ENCODE peak calls at places on chromosomes 4 and X, in five cellular contexts. One of them, this sample, is unnamed.
A peak's percentile ranks its signal among the peaks of the same experiment; 100 is the strongest.

GRCh38 chrX:15202458-15203177 is 67.3 kb downstream of the ASB9 start:
- DNase-seq in upper lobe of left lung: no peak
- DNase-seq in Peyer's patch: no peak
- DNase-seq in right lobe of liver: no peak
- DNase-seq in WERI-Rb-1: no peak
- DNase-seq in this sample: peak; percentile 9

GRCh38 chrX:123081766-123082165 is 102.3 kb upstream of the GRIA3 start:
- DNase-seq in right lobe of liver: no peak
- DNase-seq in Peyer's patch: no peak
- DNase-seq in WERI-Rb-1: no peak
- DNase-seq in upper lobe of left lung: no peak
- DNase-seq in this sample: no peak

GRCh38 chr4:139324620-139325019 is 22.3 kb upstream of the NDUFC1 start:
- DNase-seq in WERI-Rb-1: no peak
- DNase-seq in upper lobe of left lung: no peak
- DNase-seq in right lobe of liver: no peak
- DNase-seq in Peyer's patch: no peak
- DNase-seq in this sample: no peak

GRCh38 chrX:154505726-154506125 is 10.3 kb downstream of the FAM3A start:
- DNase-seq in right lobe of liver: no peak
- DNase-seq in upper lobe of left lung: no peak
- DNase-seq in WERI-Rb-1: no peak
- DNase-seq in Peyer's patch: no peak
- DNase-seq in this sample: no peak

GRCh38 chr4:41132055-41132683 is 82.2 kb downstream of the APBB2 start:
- DNase-seq in upper lobe of left lung: no peak
- DNase-seq in Peyer's patch: no peak
- DNase-seq in right lobe of liver: peak; percentile 63
- DNase-seq in WERI-Rb-1: no peak
- DNase-seq in this sample: no peak

GRCh38 chr4:3389186-3389878 is 52.4 kb upstream of the HGFAC start:
- DNase-seq in WERI-Rb-1: no peak
- DNase-seq in upper lobe of left lung: no peak
- DNase-seq in right lobe of liver: no peak
- DNase-seq in Peyer's patch: no peak
- DNase-seq in this sample: no peak

GRCh38 chr4:7672601-7673000 is 237.9 kb upstream of the PSAPL1 start:
- DNase-seq in Peyer's patch: no peak
- DNase-seq in right lobe of liver: no peak
- DNase-seq in upper lobe of left lung: no peak
- DNase-seq in WERI-Rb-1: no peak
- DNase-seq in this sample: no peak

GRCh38 chrX:22748093-22748999 is 251.4 kb upstream of the DDX53 start:
- DNase-seq in Peyer's patch: peak; percentile 74
- DNase-seq in right lobe of liver: no peak
- DNase-seq in upper lobe of left lung: peak; percentile 32
- DNase-seq in WERI-Rb-1: peak; percentile 54
- DNase-seq in this sample: no peak

GRCh38 chr4:183905593-183906485 is 732 bp downstream of the STOX2 start:
- DNase-seq in right lobe of liver: peak; percentile 66
- DNase-seq in Peyer's patch: peak; percentile 46
- DNase-seq in upper lobe of left lung: peak; percentile 39
- DNase-seq in WERI-Rb-1: peak; percentile 46
- DNase-seq in this sample: no peak

GRCh38 chr4:83358410-83358809 is 23.8 kb upstream of the HPSE start:
- DNase-seq in upper lobe of left lung: no peak
- DNase-seq in Peyer's patch: no peak
- DNase-seq in WERI-Rb-1: no peak
- DNase-seq in right lobe of liver: no peak
- DNase-seq in this sample: peak; percentile 66

GRCh38 chrX:22060451-22060940 is 28.4 kb downstream of the PHEX start:
- DNase-seq in right lobe of liver: no peak
- DNase-seq in Peyer's patch: no peak
- DNase-seq in WERI-Rb-1: no peak
- DNase-seq in upper lobe of left lung: no peak
- DNase-seq in this sample: no peak

GRCh38 chrX:110341189-110342035 is 17.2 kb upstream of the RTL9 start:
- DNase-seq in Peyer's patch: no peak
- DNase-seq in right lobe of liver: no peak
- DNase-seq in upper lobe of left lung: no peak
- DNase-seq in WERI-Rb-1: no peak
- DNase-seq in this sample: peak; percentile 26

GRCh38 chr4:24924309-24924781 is 11.5 kb upstream of the CCDC149 start:
- DNase-seq in right lobe of liver: no peak
- DNase-seq in WERI-Rb-1: no peak
- DNase-seq in upper lobe of left lung: no peak
- DNase-seq in Peyer's patch: no peak
- DNase-seq in this sample: peak; percentile 96

GRCh38 chrX:124226129-124226528 is 106.3 kb upstream of the TEX13D start:
- DNase-seq in upper lobe of left lung: no peak
- DNase-seq in right lobe of liver: no peak
- DNase-seq in Peyer's patch: no peak
- DNase-seq in WERI-Rb-1: no peak
- DNase-seq in this sample: no peak
- H3K27me3 ChIP-seq in upper lobe of left lung: no peaks in the 10 kb centered on the region
- H3K27me3 ChIP-seq in right lobe of liver: no peaks in the 10 kb centered on the region
- H3K27me3 ChIP-seq in Peyer's patch: no peaks in the 10 kb centered on the region
- H3K27me3 ChIP-seq in WERI-Rb-1: peaks cover 61% of the 10 kb centered on the region
- H3K27me3 ChIP-seq in this sample: no peaks in the 10 kb centered on the region

GRCh38 chr4:110641218-110641617 is 18.3 kb upstream of the PITX2 start:
- DNase-seq in Peyer's patch: peak; percentile 41
- DNase-seq in upper lobe of left lung: no peak
- DNase-seq in right lobe of liver: no peak
- DNase-seq in WERI-Rb-1: no peak
- DNase-seq in this sample: no peak
- H3K27me3 ChIP-seq in Peyer's patch: peaks cover 23% of the 10 kb centered on the region
- H3K27me3 ChIP-seq in upper lobe of left lung: no peaks in the 10 kb centered on the region
- H3K27me3 ChIP-seq in right lobe of liver: peaks cover 47% of the 10 kb centered on the region
- H3K27me3 ChIP-seq in WERI-Rb-1: peaks cover 95% of the 10 kb centered on the region
- H3K27me3 ChIP-seq in this sample: peaks cover 70% of the 10 kb centered on the region

DNA sequence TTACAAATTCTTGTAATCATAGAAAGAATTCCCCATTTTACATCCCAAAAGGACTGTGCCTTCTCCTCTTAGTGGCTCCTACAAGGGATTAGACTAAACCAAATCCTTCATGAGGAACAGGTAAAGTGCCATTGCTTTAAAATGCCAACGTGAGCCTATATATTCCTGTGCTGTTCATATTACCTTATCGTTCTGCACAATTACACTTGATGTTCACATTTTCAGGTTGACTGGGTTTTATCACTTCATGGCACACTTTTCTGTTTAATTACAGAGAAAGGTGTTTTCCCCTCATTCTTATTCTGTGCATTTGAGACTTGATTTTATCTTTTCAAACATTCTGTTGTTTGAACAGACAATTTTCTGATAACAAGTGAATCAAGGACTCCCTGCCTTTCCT is 645.6 kb upstream of the FTHL17 start:
- DNase-seq in upper lobe of left lung: no peak
- DNase-seq in right lobe of liver: no peak
- DNase-seq in Peyer's patch: no peak
- DNase-seq in WERI-Rb-1: no peak
- DNase-seq in this sample: no peak
- H3K27me3 ChIP-seq in upper lobe of left lung: no peaks in the 10 kb centered on the region
- H3K27me3 ChIP-seq in right lobe of liver: no peaks in the 10 kb centered on the region
- H3K27me3 ChIP-seq in Peyer's patch: no peaks in the 10 kb centered on the region
- H3K27me3 ChIP-seq in WERI-Rb-1: no peaks in the 10 kb centered on the region
- H3K27me3 ChIP-seq in this sample: no peaks in the 10 kb centered on the region

GRCh38 chr4:144650311-144650820 is 4.4 kb downstream of the HHIP start:
- DNase-seq in upper lobe of left lung: no peak
- DNase-seq in Peyer's patch: no peak
- DNase-seq in right lobe of liver: no peak
- DNase-seq in WERI-Rb-1: no peak
- DNase-seq in this sample: no peak
- H3K27me3 ChIP-seq in upper lobe of left lung: no peaks in the 10 kb centered on the region
- H3K27me3 ChIP-seq in Peyer's patch: peaks cover 17% of the 10 kb centered on the region
- H3K27me3 ChIP-seq in right lobe of liver: peaks cover 14% of the 10 kb centered on the region
- H3K27me3 ChIP-seq in WERI-Rb-1: no peaks in the 10 kb centered on the region
- H3K27me3 ChIP-seq in this sample: peaks cover 6% of the 10 kb centered on the region

GRCh38 chrX:25003066-25003849 is 12.5 kb downstream of the ARX start:
- DNase-seq in right lobe of liver: no peak
- DNase-seq in WERI-Rb-1: no peak
- DNase-seq in upper lobe of left lung: no peak
- DNase-seq in Peyer's patch: no peak
- DNase-seq in this sample: no peak
- H3K27me3 ChIP-seq in right lobe of liver: peaks cover 31% of the 10 kb centered on the region
- H3K27me3 ChIP-seq in WERI-Rb-1: peaks cover 67% of the 10 kb centered on the region
- H3K27me3 ChIP-seq in upper lobe of left lung: no peaks in the 10 kb centered on the region
- H3K27me3 ChIP-seq in Peyer's patch: peaks cover 8% of the 10 kb centered on the region
- H3K27me3 ChIP-seq in this sample: peaks cover 57% of the 10 kb centered on the region

GRCh38 chrX:140507223-140507981 is 2.5 kb upstream of the SOX3 start:
- DNase-seq in WERI-Rb-1: no peak
- DNase-seq in Peyer's patch: no peak
- DNase-seq in upper lobe of left lung: no peak
- DNase-seq in right lobe of liver: no peak
- DNase-seq in this sample: no peak
- H3K27me3 ChIP-seq in WERI-Rb-1: peaks cover 83% of the 10 kb centered on the region
- H3K27me3 ChIP-seq in Peyer's patch: no peaks in the 10 kb centered on the region
- H3K27me3 ChIP-seq in upper lobe of left lung: no peaks in the 10 kb centered on the region
- H3K27me3 ChIP-seq in right lobe of liver: peaks cover 50% of the 10 kb centered on the region
- H3K27me3 ChIP-seq in this sample: peaks cover 83% of the 10 kb centered on the region

GRCh38 chr4:54101190-54102041 is 1.5 kb downstream of the GSX2 start:
- DNase-seq in right lobe of liver: no peak
- DNase-seq in WERI-Rb-1: no peak
- DNase-seq in upper lobe of left lung: no peak
- DNase-seq in Peyer's patch: no peak
- DNase-seq in this sample: no peak
- H3K27me3 ChIP-seq in right lobe of liver: peaks cover 38% of the 10 kb centered on the region
- H3K27me3 ChIP-seq in WERI-Rb-1: peaks cover 97% of the 10 kb centered on the region
- H3K27me3 ChIP-seq in upper lobe of left lung: peaks cover 5% of the 10 kb centered on the region
- H3K27me3 ChIP-seq in Peyer's patch: peaks cover 40% of the 10 kb centered on the region
- H3K27me3 ChIP-seq in this sample: peaks cover 87% of the 10 kb centered on the region